ENCODE peak calls at places on chromosomes 1 and 21, in six cellular contexts. M is trophoblast cell, K is IMR-90, V is neuronal stem cell, C is H1, E is H9. A is an unnamed sample.

GRCh38 chr1:226627050-226627755 is 78.6 kb downstream of the STUM start:
- DNase-seq in K (no peak), C (no peak), E (no peak), M (no peak), V (no peak), A (no peak)

GRCh38 chr1:87956766-87957165 is 628.1 kb downstream of the LMO4 start:
- DNase-seq in M (no peak), E (no peak), V (no peak), K (peak), C (no peak), A (no peak)

GRCh38 chr1:50300303-50300702 is 122.9 kb downstream of the DMRTA2 start:
- DNase-seq in K (no peak), C (no peak), V (no peak), M (no peak), E (no peak), A (no peak)

GRCh38 chr1:162966608-162967007 is 102.6 kb upstream of the RGS4 start:
- DNase-seq in C (no peak), K (no peak), E (no peak), M (no peak), V (no peak), A (no peak)

GRCh38 chr21:44874497-44875331 is 1.2 kb upstream of the PTTG1IP start:
- DNase-seq in M (peak), E (no peak), V (no peak), C (peak), K (no peak), A (no peak)

GRCh38 chr1:47434051-47434842 is 3.6 kb upstream of the FOXD2 start:
- DNase-seq in M (no peak), V (no peak), K (peak), C (no peak), E (peak), A (peak)

GRCh38 chr1:58143972-58144752 is 402.4 kb downstream of the OMA1 start:
- DNase-seq in C (no peak), V (no peak), E (no peak), M (no peak), K (no peak), A (no peak)

GRCh38 chr1:155250633-155251449 is 4.4 kb downstream of the ENTREP3 start:
- DNase-seq in M (peak), K (peak), C (peak), V (peak), E (peak), A (peak)

GRCh38 chr1:39183503-39184353 is 20.8 kb upstream of the MACF1 start:
- DNase-seq in E (peak), V (no peak), M (peak), C (peak), K (peak), A (peak)

GRCh38 chr1:46343351-46343695 is 2.7 kb downstream of the NSUN4 start:
- DNase-seq in E (no peak), K (no peak), C (no peak), M (no peak), V (no peak), A (no peak)

GRCh38 chr1:67582625-67583461 is 102.2 kb upstream of the GADD45A start:
- DNase-seq in M (no peak), C (no peak), E (no peak), K (peak), V (no peak), A (no peak)

GRCh38 chr1:178581351-178581951 is 68.5 kb downstream of the TEX35 start:
- DNase-seq in C (peak), M (no peak), K (no peak), V (peak), E (peak), A (no peak)

GRCh38 chr1:64966158-64966963 is at the start of gene JAK1:
- DNase-seq in K (peak), V (peak), M (peak), E (peak), C (peak), A (peak)
- H2BK120ac ChIP-seq in K (peak), V (no peak), M (peak), E (no peak), C (peak), A (peak)

GRCh38 chr21:40923914-40924313 is 77.0 kb upstream of the DSCAM start:
- DNase-seq in C (no peak), K (no peak), M (no peak), V (no peak), E (no peak), A (no peak)

GRCh38 chr21:40926238-40926637 is 79.3 kb upstream of the DSCAM start:
- DNase-seq in C (no peak), E (no peak), M (no peak), V (no peak), K (no peak), A (no peak)

GRCh38 chr21:40924641-40925040 is 77.7 kb upstream of the DSCAM start:
- DNase-seq in E (no peak), M (no peak), V (no peak), C (no peak), K (no peak), A (no peak)

GRCh38 chr21:40925481-40925880 is 78.5 kb upstream of the DSCAM start:
- DNase-seq in C (no peak), M (no peak), V (no peak), K (no peak), E (no peak), A (no peak)

DNA sequence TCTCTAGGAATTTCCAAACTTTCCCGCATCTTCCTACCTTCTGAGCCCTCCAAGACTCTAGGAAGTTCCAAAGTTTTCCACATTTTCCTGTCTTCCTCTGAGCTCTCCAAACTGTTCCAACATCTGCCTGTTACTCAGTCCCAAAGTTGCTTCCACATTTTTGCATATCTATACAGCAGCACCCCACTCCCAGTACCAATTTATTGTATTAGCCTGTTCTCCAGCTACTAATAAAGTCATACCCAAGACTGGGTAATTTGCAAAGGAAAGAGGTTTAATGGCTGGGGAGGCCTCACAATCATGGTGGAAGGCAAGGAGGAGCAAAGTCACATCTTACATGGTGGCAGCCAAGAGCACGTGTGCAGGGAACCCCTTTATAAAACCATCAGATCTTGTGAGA is 82.9 kb upstream of the DSCAM start:
- DNase-seq in V (no peak), M (no peak), C (no peak), E (no peak), K (no peak), A (no peak)
- H3K14ac ChIP-seq in V (no peak), M (no peak), C (no peak), E (no peak), K (no peak), A (no peak)

GRCh38 chr21:42939581-42940413 is 14.4 kb upstream of the ERVH48-1 start:
- DNase-seq in V (no peak), M (peak), E (no peak), K (peak), C (no peak), A (peak)
- H2BK120ac ChIP-seq in V (no peak), M (peak), E (no peak), K (peak), C (no peak), A (no peak)

DNA sequence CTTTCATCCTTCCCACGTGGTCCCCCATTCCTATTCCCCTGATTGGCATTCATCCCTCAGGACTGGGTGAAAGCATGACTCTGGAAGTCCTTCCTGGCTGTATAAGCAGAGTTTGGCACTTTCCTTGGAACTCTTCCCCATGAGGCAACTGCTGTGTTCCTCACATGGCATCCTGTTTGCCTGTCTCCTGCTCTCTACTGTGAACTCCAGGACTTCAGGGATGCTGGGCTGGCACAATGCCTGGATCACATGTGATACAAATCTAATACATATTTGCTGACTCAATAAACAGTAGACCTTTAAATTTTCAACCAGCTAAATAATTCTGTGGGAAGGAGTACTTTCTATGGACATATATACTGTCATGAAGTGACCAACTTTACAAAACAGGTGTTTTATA is 46.8 kb upstream of the EDEM3 start:
- DNase-seq in C (no peak), K (peak), E (no peak), M (no peak), V (no peak), A (peak)
- H3K14ac ChIP-seq in C (no peak), K (peak), E (no peak), M (no peak), V (no peak), A (no peak)

GRCh38 chr1:116686723-116687368 is 19.3 kb upstream of the IGSF3 start:
- DNase-seq in K (no peak), E (no peak), M (no peak), V (no peak), C (no peak), A (no peak)
- H2BK120ac ChIP-seq in K (no peak), E (no peak), M (peak), V (peak), C (no peak), A (no peak)

GRCh38 chr1:40922969-40923368 is 56.5 kb upstream of the CTPS1 start:
- DNase-seq in K (no peak), M (no peak), E (peak), V (no peak), C (no peak), A (no peak)

GRCh38 chr1:40921522-40921921 is 58.0 kb upstream of the CTPS1 start:
- DNase-seq in C (no peak), K (no peak), M (no peak), E (no peak), V (no peak), A (no peak)

GRCh38 chr1:40921981-40922677 is 57.4 kb upstream of the CTPS1 start:
- DNase-seq in C (no peak), E (no peak), K (no peak), M (no peak), V (no peak), A (no peak)

GRCh38 chr1:40924767-40925166 is 54.7 kb upstream of the CTPS1 start:
- DNase-seq in E (no peak), C (no peak), V (no peak), K (no peak), M (no peak), A (no peak)

DNA sequence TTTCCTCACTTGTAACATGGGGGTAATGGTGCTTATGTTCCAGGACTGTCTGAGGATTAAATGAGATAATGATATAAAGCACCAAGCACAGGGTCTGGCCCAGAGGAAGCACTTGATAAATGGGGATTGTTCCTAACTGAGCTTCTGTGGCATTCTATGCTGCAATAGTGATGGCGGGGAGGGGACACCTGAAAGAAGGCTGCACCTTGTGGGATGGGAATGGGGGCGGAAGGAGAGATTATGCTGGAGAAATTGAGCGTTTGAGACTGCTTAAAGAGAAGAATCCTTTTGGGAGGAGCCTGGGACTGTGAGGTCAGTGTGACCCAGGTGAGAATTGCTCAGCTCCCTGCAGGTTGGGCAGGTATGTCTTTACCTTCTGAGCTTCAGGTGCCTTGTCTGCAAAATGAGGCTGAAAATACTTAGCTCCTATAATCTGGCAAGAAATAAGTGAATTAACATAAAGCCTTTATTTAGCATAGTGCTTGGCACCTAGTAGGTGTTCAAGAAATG is 55.9 kb upstream of the CTPS1 start:
- DNase-seq in V (no peak), M (no peak), K (no peak), C (no peak), E (no peak), A (no peak)
- H3K14ac ChIP-seq in V (no peak), M (no peak), K (no peak), C (no peak), E (no peak), A (no peak)